ENCODE peak calls at places on chromosomes 11 and 22, in five cellular contexts. H, U, Z, C and F are unnamed samples.

GRCh38 chr22:30948930-30949342 is 19.6 kb downstream of the MORC2 start:
- DNase-seq in H (no peak), U (no peak), Z (no peak), C (no peak), F (no peak)

GRCh38 chr22:18987765-18988164 is 51.7 kb upstream of the PRODH start:
- DNase-seq in H (no peak), U (no peak), Z (no peak), C (no peak), F (no peak)

GRCh38 chr22:49826603-49827306 is 918 bp downstream of the BRD1 start:
- DNase-seq in H (peak), U (peak), Z (no peak), C (no peak), F (no peak)

GRCh38 chr11:118908931-118909618 is 16.7 kb downstream of the BCL9L start:
- DNase-seq in H (peak), U (no peak), Z (peak), C (no peak), F (peak)

GRCh38 chr11:26599421-26599820 is 27.4 kb upstream of the MUC15 start:
- DNase-seq in H (no peak), U (no peak), Z (no peak), C (no peak), F (no peak)

GRCh38 chr22:32803020-32803758 is 1.7 kb downstream of the TIMP3 start:
- DNase-seq in H (no peak), U (no peak), Z (no peak), C (no peak), F (no peak)

GRCh38 chr11:97280347-97280746 is 890.5 kb downstream of the JRKL start:
- DNase-seq in H (no peak), U (no peak), Z (no peak), C (no peak), F (no peak)

GRCh38 chr11:123525511-123525918 is 95.4 kb downstream of the GRAMD1B start:
- DNase-seq in H (no peak), U (no peak), Z (no peak), C (no peak), F (no peak)

GRCh38 chr11:114001416-114001815 is 26.5 kb downstream of the HTR3A start:
- DNase-seq in H (no peak), U (no peak), Z (no peak), C (no peak), F (no peak)

GRCh38 chr11:13030857-13031256 is 21.7 kb downstream of the RASSF10 start:
- DNase-seq in H (peak), U (no peak), Z (no peak), C (no peak), F (no peak)

GRCh38 chr22:21012446-21013407 is 2.2 kb upstream of the P2RX6 start:
- DNase-seq in H (no peak), U (no peak), Z (no peak), C (no peak), F (no peak)

GRCh38 chr11:73315288-73316020 is 7.4 kb downstream of the ARHGEF17 start:
- DNase-seq in H (no peak), U (no peak), Z (no peak), C (no peak), F (no peak)

GRCh38 chr11:71472941-71473792 is 20.2 kb downstream of the NADSYN1 start:
- DNase-seq in H (no peak), U (no peak), Z (no peak), C (no peak), F (no peak)

GRCh38 chr11:72899238-72899637 is 85.0 kb downstream of the ATG16L2 start:
- DNase-seq in H (no peak), U (no peak), Z (no peak), C (no peak), F (no peak)

GRCh38 chr22:26367402-26368245 is 61.4 kb upstream of the ASPHD2 start:
- DNase-seq in H (peak), U (peak), Z (no peak), C (peak), F (no peak)

GRCh38 chr11:60951909-60952741 is at the start of gene SLC15A3:
- DNase-seq in H (peak), U (peak), Z (no peak), C (no peak), F (no peak)

GRCh38 chr22:23068096-23068831 is 2.1 kb upstream of the GNAZ start:
- DNase-seq in H (peak), U (no peak), Z (no peak), C (no peak), F (no peak)

GRCh38 chr11:83971063-83971462 is 684.9 kb upstream of the CCDC90B start:
- DNase-seq in H (no peak), U (no peak), Z (no peak), C (no peak), F (no peak)

GRCh38 chr22:21445437-21446127 is 21.6 kb upstream of the TMEM191C start:
- DNase-seq in H (peak), U (no peak), Z (no peak), C (no peak), F (no peak)

GRCh38 chr11:3037041-3037944 is 19.9 kb downstream of the CARS1 start:
- DNase-seq in H (peak), U (peak), Z (no peak), C (peak), F (no peak)

GRCh38 chr11:126637800-126638175 is 282.3 kb downstream of the ST3GAL4 start:
- DNase-seq in H (no peak), U (no peak), Z (no peak), C (no peak), F (peak)

GRCh38 chr11:105046898-105047579 is 1.9 kb upstream of the CARD16 start:
- DNase-seq in H (no peak), U (no peak), Z (peak), C (no peak), F (peak)

GRCh38 chr11:45655347-45655756 is 10.1 kb downstream of the CHST1 start:
- DNase-seq in H (peak), U (peak), Z (peak), C (peak), F (no peak)

GRCh38 chr11:131658414-131658813 is 288.0 kb downstream of the NTM start:
- DNase-seq in H (no peak), U (no peak), Z (no peak), C (no peak), F (no peak)

GRCh38 chr11:11931461-11932055 is 76.9 kb downstream of the DKK3 start:
- DNase-seq in H (no peak), U (no peak), Z (peak), C (peak), F (no peak)

GRCh38 chr11:117484159-117484558 is 156.5 kb downstream of the CEP164 start:
- DNase-seq in H (no peak), U (no peak), Z (no peak), C (no peak), F (no peak)

GRCh38 chr22:37260396-37260795 is 16.3 kb upstream of the RAC2 start:
- DNase-seq in H (no peak), U (no peak), Z (no peak), C (no peak), F (no peak)

GRCh38 chr22:33829549-33830280 is 90.6 kb downstream of the LARGE1 start:
- DNase-seq in H (no peak), U (no peak), Z (no peak), C (no peak), F (no peak)

GRCh38 chr22:16810188-16810802 is 14.9 kb downstream of the XKR3 start:
- DNase-seq in H (no peak), U (no peak), Z (no peak), C (no peak), F (no peak)

GRCh38 chr11:134466035-134466908 is 54.2 kb upstream of the B3GAT1 start:
- DNase-seq in H (peak), U (no peak), Z (no peak), C (no peak), F (no peak)

GRCh38 chr22:27809700-27810365 is 8.3 kb upstream of the MN1 start:
- DNase-seq in H (no peak), U (no peak), Z (no peak), C (no peak), F (no peak)